ENCODE peak calls at places on chromosomes 3 and 15, in six cellular contexts. J is neural progenitor cell, K is heart left ventricle, B is lung, U is sigmoid colon, W is tibial artery. P is an unnamed sample.

GRCh38 chr3:124558898-124559649 is 171.2 kb upstream of the UMPS start:
- DNase-seq in J (no peak), K (peak), B (peak), U (peak), W (peak), P (peak)

GRCh38 chr3:71576966-71577459 is 6.5 kb downstream of the FOXP1 start:
- DNase-seq in J (no peak), K (no peak), B (peak), U (no peak), W (no peak), P (no peak)

GRCh38 chr15:64246364-64247189 is 83.8 kb upstream of the PPIB start:
- DNase-seq in J (no peak), K (no peak), B (no peak), U (no peak), W (no peak), P (no peak)

GRCh38 chr3:18344306-18345014 is 80.7 kb downstream of the SATB1 start:
- DNase-seq in J (no peak), K (no peak), B (no peak), U (no peak), W (no peak), P (no peak)

GRCh38 chr15:59501531-59502113 is 63.6 kb downstream of the FAM81A start:
- DNase-seq in J (peak), K (no peak), B (no peak), U (no peak), W (no peak), P (no peak)

GRCh38 chr3:40120067-40120692 is 189.3 kb upstream of the EIF1B start:
- DNase-seq in J (no peak), K (no peak), B (no peak), U (no peak), W (no peak), P (no peak)

GRCh38 chr3:179967622-179968021 is 69.1 kb downstream of the PEX5L start:
- DNase-seq in J (no peak), K (no peak), B (no peak), U (no peak), W (no peak), P (no peak)

GRCh38 chr3:64152100-64152499 is 73.2 kb downstream of the PRICKLE2 start:
- DNase-seq in J (no peak), K (no peak), B (peak), U (peak), W (peak), P (no peak)

GRCh38 chr3:193826126-193826795 is 233.3 kb downstream of the OPA1 start:
- DNase-seq in J (no peak), K (no peak), B (no peak), U (no peak), W (no peak), P (peak)

GRCh38 chr15:69172854-69173253 is 12.4 kb downstream of the GLCE start:
- DNase-seq in J (no peak), K (no peak), B (no peak), U (no peak), W (no peak), P (no peak)

GRCh38 chr3:172256101-172256687 is 192.1 kb downstream of the GHSR start:
- DNase-seq in J (no peak), K (peak), B (no peak), U (peak), W (peak), P (no peak)

GRCh38 chr3:44223274-44223673 is 18.4 kb upstream of the TOPAZ1 start:
- DNase-seq in J (no peak), K (no peak), B (no peak), U (no peak), W (no peak), P (no peak)

GRCh38 chr3:51371943-51372557 is 13.0 kb upstream of the MANF start:
- DNase-seq in J (peak), K (no peak), B (peak), U (no peak), W (peak), P (no peak)

GRCh38 chr15:55970286-55970685 is 23.1 kb downstream of the NEDD4 start:
- DNase-seq in J (no peak), K (no peak), B (no peak), U (no peak), W (no peak), P (no peak)

GRCh38 chr15:92801412-92801773 is 98.7 kb upstream of the CHD2 start:
- DNase-seq in J (no peak), K (no peak), B (no peak), U (no peak), W (no peak), P (no peak)
- H3K27ac ChIP-seq in J (no peak), K (peak), B (peak), U (peak), W (peak), P (peak)

GRCh38 chr15:29938701-29939340 is 116.6 kb upstream of the TJP1 start:
- DNase-seq in J (peak), K (no peak), B (no peak), U (no peak), W (no peak), P (no peak)
- TF ChIP-seq CTCF in J (peak), K (no peak), B (no peak), U (no peak), W (peak), P (no peak)

GRCh38 chr15:98735304-98735703 is 87.0 kb downstream of the IGF1R start:
- DNase-seq in J (no peak), K (no peak), B (no peak), U (no peak), W (no peak), P (no peak)
- H3K27ac ChIP-seq in J (no peak), K (peak), B (peak), U (peak), W (peak), P (peak)

GRCh38 chr3:52892625-52893311 is 4.6 kb downstream of the STIMATE start:
- DNase-seq in J (no peak), K (no peak), B (no peak), U (no peak), W (no peak), P (no peak)
- TF ChIP-seq CTCF in J (peak), K (no peak), B (no peak), U (no peak), W (peak), P (no peak)

GRCh38 chr3:158768361-158768787 is 33.5 kb upstream of the MFSD1 start:
- DNase-seq in J (peak), K (peak), B (peak), U (peak), W (peak), P (no peak)
- H3K27ac ChIP-seq in J (no peak), K (peak), B (peak), U (peak), W (no peak), P (peak)

GRCh38 chr15:66077320-66077663 is 176.3 kb downstream of the MEGF11 start:
- DNase-seq in J (no peak), K (no peak), B (no peak), U (no peak), W (no peak), P (no peak)

GRCh38 chr15:66078929-66079275 is 174.6 kb downstream of the MEGF11 start:
- DNase-seq in J (no peak), K (no peak), B (no peak), U (peak), W (no peak), P (no peak)

GRCh38 chr15:66078196-66078928 is 175.2 kb downstream of the MEGF11 start:
- DNase-seq in J (no peak), K (no peak), B (no peak), U (peak), W (no peak), P (no peak)

GRCh38 chr15:66084704-66085103 is 168.8 kb downstream of the MEGF11 start:
- DNase-seq in J (no peak), K (no peak), B (no peak), U (peak), W (no peak), P (no peak)

GRCh38 chr15:66080791-66081475 is 172.6 kb downstream of the MEGF11 start:
- DNase-seq in J (peak), K (no peak), B (no peak), U (peak), W (peak), P (no peak)
- TF ChIP-seq CTCF in J (peak), K (no peak), B (no peak), U (no peak), W (no peak), P (no peak)

GRCh38 chr15:67189326-67190051 is 65.0 kb downstream of the AAGAB start:
- DNase-seq in J (no peak), K (peak), B (no peak), U (peak), W (peak), P (peak)
- H3K27ac ChIP-seq in J (no peak), K (peak), B (peak), U (peak), W (peak), P (peak)

P was measured in coronary artery.